ENCODE peak calls at places on chromosomes 7 and 10, in eight cellular contexts. D is SK-N-SH, E is tibial artery, G is cardiac muscle cell, Q is heart left ventricle, U is Peyer's patch, T is neural progenitor cell, O is right atrium auricular region. J is an unnamed sample. For H3K4me1, the result is how much of the 10 kb centered on the place peaks cover.

GRCh38 chr10:76723781-76724336 is 913.7 kb downstream of the KCNMA1 start:
- DNase-seq in U (no peak), E (no peak), Q (no peak), D (no peak), G (no peak), T (peak), O (no peak), J (no peak)

GRCh38 chr7:154587812-154588211 is 415.1 kb downstream of the PAXIP1 start:
- DNase-seq in O (no peak), D (no peak), G (no peak), E (no peak), Q (no peak), U (no peak), T (no peak), J (no peak)

GRCh38 chr10:22630229-22631174 is 83.9 kb downstream of the PIP4K2A start:
- DNase-seq in T (no peak), D (no peak), G (no peak), Q (no peak), O (no peak), E (no peak), U (no peak), J (no peak)

GRCh38 chr7:2567663-2568238 is 9.0 kb downstream of the IQCE start:
- DNase-seq in U (no peak), G (peak), O (no peak), E (no peak), D (peak), T (peak), Q (peak), J (no peak)

GRCh38 chr10:46526682-46527038 is 29.8 kb downstream of the GPRIN2 start:
- DNase-seq in O (no peak), T (no peak), G (no peak), D (peak), U (peak), E (peak), Q (peak), J (peak)

GRCh38 chr7:28054531-28055160 is 125.9 kb downstream of the JAZF1 start:
- DNase-seq in U (no peak), Q (no peak), E (no peak), O (no peak), G (no peak), D (peak), T (no peak), J (no peak)

GRCh38 chr7:100803398-100804161 is 23.7 kb downstream of the EPHB4 start:
- DNase-seq in D (peak), O (peak), U (peak), Q (peak), T (peak), G (peak), E (peak), J (peak)

GRCh38 chr7:11193131-11193867 is 219.6 kb downstream of the PHF14 start:
- DNase-seq in E (no peak), Q (peak), D (no peak), U (no peak), O (no peak), T (peak), G (peak), J (no peak)

GRCh38 chr10:70307096-70307495 is 23.3 kb upstream of the NPFFR1 start:
- DNase-seq in O (no peak), U (no peak), G (no peak), D (no peak), E (no peak), Q (no peak), T (no peak), J (no peak)

GRCh38 chr10:33133557-33133956 is 175.5 kb upstream of the ITGB1 start:
- DNase-seq in E (no peak), O (no peak), G (no peak), U (no peak), Q (no peak), T (no peak), D (no peak), J (no peak)

GRCh38 chr10:131638049-131638448 is 262.8 kb upstream of the PPP2R2D start:
- DNase-seq in T (no peak), D (no peak), U (no peak), G (no peak), O (no peak), E (no peak), Q (no peak), J (no peak)

GRCh38 chr10:84944187-84944586 is 615.8 kb downstream of the CCSER2 start:
- DNase-seq in Q (no peak), G (no peak), E (no peak), O (no peak), D (no peak), U (no peak), T (no peak), J (no peak)

GRCh38 chr7:22572937-22573336 is 72.9 kb upstream of the STEAP1B start:
- DNase-seq in U (no peak), E (no peak), T (no peak), Q (no peak), G (no peak), O (no peak), D (no peak), J (no peak)

GRCh38 chr7:80876894-80877414 is 41.9 kb downstream of the SEMA3C start:
- DNase-seq in O (no peak), D (peak), Q (no peak), T (no peak), G (peak), U (peak), E (no peak), J (no peak)

GRCh38 chr7:30717181-30717580 is 34.8 kb upstream of the INMT start:
- DNase-seq in T (no peak), O (no peak), D (no peak), U (peak), G (no peak), E (no peak), Q (no peak), J (no peak)

GRCh38 chr7:134910214-134910890 is 76.0 kb upstream of the AGBL3 start:
- DNase-seq in G (no peak), T (no peak), D (no peak), O (no peak), Q (no peak), U (no peak), E (no peak), J (no peak)

GRCh38 chr10:29588640-29589421 is 45.9 kb downstream of the SVIL start:
- DNase-seq in E (no peak), Q (no peak), D (no peak), G (no peak), O (no peak), T (no peak), U (no peak), J (peak)

GRCh38 chr10:29591416-29591968 is 43.3 kb downstream of the SVIL start:
- DNase-seq in D (no peak), U (no peak), O (no peak), G (no peak), T (no peak), E (no peak), Q (no peak), J (peak)

GRCh38 chr10:29586509-29586908 is 48.3 kb downstream of the SVIL start:
- DNase-seq in T (no peak), G (no peak), D (no peak), Q (no peak), O (no peak), E (no peak), U (no peak), J (no peak)

GRCh38 chr10:29595146-29595545 is 39.6 kb downstream of the SVIL start:
- DNase-seq in G (no peak), T (no peak), D (no peak), U (no peak), Q (no peak), O (no peak), E (no peak), J (no peak)

GRCh38 chr10:29590598-29591415 is 44.0 kb downstream of the SVIL start:
- DNase-seq in Q (no peak), U (no peak), D (peak), G (peak), O (no peak), T (peak), E (no peak), J (no peak)
- H3K27ac ChIP-seq in Q (peak), U (peak), D (peak), G (peak), O (peak), T (no peak), E (peak), J (peak)

GRCh38 chr7:45123913-45124312 is 12.4 kb upstream of the TBRG4 start:
- DNase-seq in E (no peak), O (no peak), T (peak), Q (no peak), G (no peak), D (no peak), U (no peak), J (no peak)
- TF ChIP-seq CTCF in E (no peak), O (no peak), T (no peak), Q (no peak), G (no peak), D (no peak), U (no peak), J (no peak)

GRCh38 chr7:155916926-155917655 is 104.8 kb upstream of the SHH start:
- DNase-seq in T (no peak), E (no peak), D (no peak), G (no peak), Q (no peak), U (no peak), O (no peak), J (no peak)
- H3K4me1 ChIP-seq in T (under half), E (under half), D (under half), G (under half), Q (under half), U (under half), O (under half), J (under half)

GRCh38 chr10:101781655-101781983 is 1.6 kb downstream of the NPM3 start:
- DNase-seq in G (no peak), U (no peak), E (peak), Q (no peak), T (no peak), O (no peak), D (peak), J (no peak)

GRCh38 chr10:101783736-101784118 is 481 bp upstream of the NPM3 start:
- DNase-seq in G (no peak), O (peak), D (no peak), T (peak), E (no peak), Q (no peak), U (no peak), J (no peak)

GRCh38 chr10:101780818-101781654 is 2.2 kb downstream of the NPM3 start:
- DNase-seq in T (peak), D (peak), U (peak), Q (peak), O (peak), E (peak), G (peak), J (no peak)

GRCh38 chr10:101782811-101783735 is at the start of gene NPM3:
- DNase-seq in U (peak), G (peak), Q (peak), D (peak), T (peak), O (peak), E (peak), J (peak)

DNA sequence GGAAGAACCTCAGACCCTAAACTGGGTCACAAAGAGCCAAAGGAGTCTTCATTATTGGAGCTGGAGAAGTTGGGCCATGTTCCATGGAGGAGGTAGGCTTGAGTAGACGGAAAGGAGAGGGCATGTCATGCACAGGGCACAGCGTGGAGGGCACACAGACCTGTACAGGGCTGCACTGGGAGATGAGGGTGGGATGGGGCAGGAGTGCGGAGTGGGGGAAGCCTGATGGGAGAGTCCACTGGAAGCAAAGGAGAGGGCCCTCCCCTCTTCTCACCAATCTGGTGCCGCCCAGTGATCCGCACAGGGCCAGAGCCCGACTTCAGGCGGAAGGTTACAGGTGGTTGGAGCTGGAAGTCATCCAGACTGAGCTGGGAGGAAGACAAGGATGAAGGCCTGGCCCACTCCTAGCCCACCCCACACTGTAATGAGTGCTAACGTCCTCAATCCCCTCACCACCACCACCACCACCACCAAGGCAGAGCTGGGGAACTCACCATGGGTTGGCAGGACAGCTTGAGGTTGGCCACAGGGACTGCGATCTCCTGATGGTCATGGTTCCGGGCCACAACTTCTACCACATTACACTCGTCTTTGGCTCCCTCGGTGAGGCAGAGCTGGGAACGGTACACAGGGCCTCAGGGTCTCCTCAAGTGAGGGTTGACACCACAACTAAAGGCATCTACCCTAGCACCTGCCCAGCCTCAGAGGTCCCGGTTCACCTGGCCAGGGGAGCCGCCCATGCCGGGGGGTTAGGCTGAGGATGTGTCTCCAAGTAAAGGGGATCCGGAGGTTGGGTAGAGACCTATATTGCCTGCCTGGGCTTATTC is 1.0 kb downstream of the NPM3 start:
- DNase-seq in G (no peak), E (no peak), T (no peak), U (no peak), Q (no peak), O (peak), D (peak), J (no peak)
- H3K27ac ChIP-seq in G (peak), E (no peak), T (no peak), U (no peak), Q (no peak), O (no peak), D (no peak), J (peak)

GRCh38 chr10:59801171-59801570 is 47.9 kb upstream of the MRLN start:
- DNase-seq in T (no peak), O (no peak), E (no peak), Q (no peak), U (no peak), G (no peak), D (no peak), J (no peak)

GRCh38 chr10:59805043-59805442 is 51.8 kb upstream of the MRLN start:
- DNase-seq in G (peak), U (peak), D (peak), T (peak), O (no peak), Q (no peak), E (no peak), J (peak)

GRCh38 chr10:59807629-59808620 is 54.7 kb upstream of the MRLN start:
- DNase-seq in E (peak), Q (peak), G (no peak), T (no peak), U (no peak), O (no peak), D (no peak), J (peak)

GRCh38 chr10:59804220-59804619 is 51.0 kb upstream of the MRLN start:
- DNase-seq in U (no peak), Q (no peak), D (no peak), T (no peak), E (no peak), O (no peak), G (no peak), J (no peak)

DNA sequence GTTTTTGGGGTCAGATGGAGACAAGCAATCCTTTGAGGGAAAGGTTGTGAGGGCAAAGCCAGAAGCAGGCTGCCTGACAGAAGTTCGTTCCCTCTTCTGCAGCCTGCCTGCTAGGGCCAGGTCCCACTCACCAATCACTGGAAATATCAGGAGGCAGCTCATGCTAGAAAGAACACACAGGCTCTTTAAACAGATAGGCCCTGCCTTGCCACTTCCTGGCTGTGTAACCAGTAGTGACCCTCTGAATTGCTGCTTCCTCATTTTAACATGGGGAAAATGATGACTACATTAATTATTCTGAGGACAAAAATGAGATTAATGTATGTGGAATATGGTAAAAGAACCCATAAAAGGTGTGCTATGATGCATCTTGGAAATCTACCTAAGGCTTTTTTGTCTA is 50.5 kb upstream of the MRLN start:
- DNase-seq in G (no peak), D (no peak), Q (no peak), U (no peak), T (no peak), E (no peak), O (no peak), J (no peak)
- TF ChIP-seq CTCF in G (no peak), D (no peak), Q (no peak), U (no peak), T (no peak), E (no peak), O (no peak), J (no peak)

DNA sequence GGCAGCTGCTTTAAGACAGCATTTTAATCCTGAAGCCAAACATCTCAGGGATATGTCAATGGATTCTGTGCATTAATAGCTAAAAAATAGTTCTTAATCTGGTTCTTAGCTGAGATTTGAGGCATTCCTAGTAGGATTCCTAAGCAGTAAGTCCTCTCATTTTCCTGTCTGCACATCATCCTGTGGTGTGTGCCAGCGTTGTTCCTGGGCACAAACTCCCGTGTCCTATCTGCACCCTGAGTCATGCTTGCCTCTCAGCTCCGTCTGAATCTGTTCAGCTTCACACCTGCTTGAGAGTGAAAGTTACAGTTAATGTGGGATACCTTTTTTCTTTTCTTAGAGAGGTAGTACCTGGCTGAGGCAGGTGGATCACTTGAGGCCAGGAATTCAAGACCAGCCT is 19.5 kb downstream of the BAG3 start:
- DNase-seq in G (no peak), U (no peak), D (no peak), T (no peak), Q (no peak), O (no peak), E (no peak), J (peak)
- H3K4me1 ChIP-seq in G (under half), U (under half), D (under half), T (under half), Q (half or more), O (half or more), E (under half), J (half or more)

DNA sequence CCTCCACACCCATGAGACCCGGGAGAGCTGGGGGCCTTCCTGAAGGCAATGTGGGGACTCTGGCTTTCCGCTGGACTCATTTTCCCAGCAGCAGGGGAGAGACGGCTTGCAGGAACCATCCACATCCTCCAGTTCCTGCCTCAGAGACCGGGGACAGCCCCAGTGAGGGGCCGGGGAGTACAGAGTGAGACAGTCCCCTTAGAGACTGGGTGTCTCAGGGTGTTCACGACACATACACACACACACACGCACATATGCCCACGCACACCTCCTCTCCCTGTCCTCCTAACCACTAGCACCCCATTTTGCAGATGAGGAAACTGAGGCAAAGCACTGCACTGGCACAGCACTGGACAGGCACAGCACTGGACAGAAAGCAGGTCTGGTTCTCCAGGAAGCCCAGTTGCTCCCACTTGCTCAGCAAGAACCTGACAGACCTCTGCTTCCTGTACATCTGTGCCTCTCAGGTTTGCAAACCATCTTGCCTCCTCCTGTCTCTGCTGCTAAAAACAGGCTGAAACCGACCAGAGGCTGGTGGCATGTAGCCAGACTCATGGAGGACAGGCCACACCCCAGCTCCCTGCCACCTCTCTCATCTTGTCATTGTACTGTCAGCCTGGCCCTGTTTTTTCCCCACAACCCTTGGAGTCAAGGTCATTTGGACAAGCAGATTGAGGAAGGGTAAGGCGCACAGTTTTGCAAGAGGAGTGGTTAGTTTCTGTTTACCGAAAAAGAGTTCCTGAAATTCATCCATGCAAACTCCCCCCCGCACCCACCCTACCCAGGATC is 8.0 kb upstream of the C10orf105 start:
- DNase-seq in G (peak), T (no peak), U (peak), Q (peak), D (peak), E (no peak), O (peak), J (peak)
- H3K27ac ChIP-seq in G (peak), T (no peak), U (peak), Q (peak), D (no peak), E (peak), O (peak), J (peak)

GRCh38 chr10:104121485-104122272 is at the start of gene SFR1:
- DNase-seq in D (peak), U (peak), T (peak), O (peak), Q (peak), E (peak), G (peak), J (peak)

GRCh38 chr10:104120903-104121484 is 977 bp upstream of the SFR1 start:
- DNase-seq in T (peak), U (peak), Q (peak), D (peak), O (peak), G (peak), E (peak), J (peak)

GRCh38 chr10:104122273-104123107 is 519 bp downstream of the SFR1 start:
- DNase-seq in D (no peak), E (no peak), G (no peak), U (no peak), Q (no peak), O (no peak), T (no peak), J (no peak)

GRCh38 chr10:104120512-104120902 is 1.5 kb upstream of the SFR1 start:
- DNase-seq in E (no peak), O (no peak), G (no peak), Q (no peak), U (no peak), D (no peak), T (no peak), J (no peak)

DNA sequence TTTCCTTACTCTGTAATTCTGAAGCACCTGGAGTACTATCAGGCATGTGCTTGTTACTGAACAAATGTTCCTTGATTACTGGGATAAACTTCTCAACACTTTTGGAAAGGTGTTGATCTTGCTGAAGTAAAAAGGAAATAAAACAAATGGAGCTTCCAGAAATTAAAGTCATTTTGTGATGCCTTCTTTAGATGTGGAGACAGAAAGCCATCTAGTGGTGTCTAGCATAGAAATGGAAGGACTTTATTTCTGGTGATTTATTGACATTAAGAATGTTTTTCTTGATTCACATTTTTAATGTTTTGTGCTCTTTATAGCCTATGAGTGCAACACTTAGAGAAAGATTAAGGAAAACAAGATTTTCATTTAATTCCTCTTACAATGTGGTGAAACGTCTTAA is 1.4 kb downstream of the SFR1 start:
- DNase-seq in O (no peak), T (no peak), U (no peak), E (no peak), Q (no peak), D (peak), G (no peak), J (no peak)
- TF ChIP-seq CTCF in O (no peak), T (peak), U (peak), E (peak), Q (peak), D (peak), G (peak), J (no peak)

J was measured in gastrocnemius medialis.